ENCODE peak calls at places on chromosomes 5 and 9, in four cellular contexts. S is nucleus accumbens, Q is ecto neural progenitor cell, Z is left cardiac atrium. I is an unnamed sample.

GRCh38 chr9:89667730-89668129 is 62.9 kb downstream of the GADD45G start:
- DNase-seq in Q (no peak), Z (no peak), S (no peak), I (no peak)

GRCh38 chr5:176995122-176995490 is 11.5 kb downstream of the UIMC1 start:
- DNase-seq in Z (no peak), Q (no peak), S (no peak), I (no peak)

GRCh38 chr9:127091526-127091925 is 30.9 kb downstream of the ANGPTL2 start:
- DNase-seq in Q (no peak), Z (no peak), S (no peak), I (no peak)

GRCh38 chr5:152560508-152561137 is 155.5 kb upstream of the NMUR2 start:
- DNase-seq in Q (peak), S (peak), Z (peak), I (no peak)

GRCh38 chr9:30628915-30629564 is 1755.4 kb upstream of the ACO1 start:
- DNase-seq in S (no peak), Z (no peak), Q (no peak), I (no peak)

GRCh38 chr5:15499528-15500325 is at the start of gene FBXL7:
- DNase-seq in S (peak), Q (peak), Z (peak), I (peak)

GRCh38 chr5:124546643-124547042 is 199.8 kb downstream of the ZNF608 start:
- DNase-seq in Q (no peak), S (no peak), Z (no peak), I (no peak)

GRCh38 chr9:97053717-97054116 is 14.8 kb upstream of the CTSV start:
- DNase-seq in Q (no peak), Z (no peak), S (no peak), I (no peak)

GRCh38 chr9:69602768-69603167 is 69.4 kb downstream of the APBA1 start:
- DNase-seq in S (no peak), Q (no peak), Z (no peak), I (no peak)

GRCh38 chr5:168853972-168854371 is 274.8 kb upstream of the PANK3 start:
- DNase-seq in Z (no peak), Q (no peak), S (no peak), I (no peak)

GRCh38 chr5:179953934-179954833 is 46.5 kb upstream of the TBC1D9B start:
- DNase-seq in S (no peak), Z (no peak), Q (no peak), I (no peak)

GRCh38 chr9:130417602-130418001 is 27.2 kb upstream of the ASS1 start:
- DNase-seq in Q (no peak), S (no peak), Z (no peak), I (no peak)

GRCh38 chr5:143635146-143635752 is 176.7 kb upstream of the HMHB1 start:
- DNase-seq in S (no peak), Z (no peak), Q (no peak), I (no peak)

GRCh38 chr5:52560366-52560765 is 227.3 kb upstream of the ITGA1 start:
- DNase-seq in Q (no peak), Z (no peak), S (no peak), I (no peak)

GRCh38 chr5:32536246-32536645 is 49.1 kb upstream of the SUB1 start:
- DNase-seq in Q (no peak), S (no peak), Z (no peak), I (no peak)

GRCh38 chr9:71758785-71759184 is 9.5 kb downstream of the CEMIP2 start:
- DNase-seq in Z (no peak), S (no peak), Q (no peak), I (no peak)

GRCh38 chr9:97703437-97704326 is 6.5 kb upstream of the XPA start:
- DNase-seq in S (peak), Z (no peak), Q (no peak), I (no peak)

GRCh38 chr5:136492587-136492986 is 127.2 kb upstream of the TRPC7 start:
- DNase-seq in Q (no peak), S (no peak), Z (no peak), I (no peak)

GRCh38 chr5:109644829-109645228 is 44.9 kb upstream of the MAN2A1 start:
- DNase-seq in Q (no peak), Z (no peak), S (no peak), I (no peak)

GRCh38 chr9:98248737-98249474 is 6.5 kb downstream of the TBC1D2 start:
- DNase-seq in Z (peak), Q (no peak), S (no peak), I (no peak)

GRCh38 chr9:121447341-121447834 is 52.3 kb downstream of the GGTA1 start:
- DNase-seq in S (no peak), Z (no peak), Q (no peak), I (no peak)

GRCh38 chr5:71601222-71602026 is 14.3 kb downstream of the MCCC2 start:
- DNase-seq in Z (peak), Q (no peak), S (peak), I (peak)

GRCh38 chr5:156481741-156482140 is 154.8 kb downstream of the SGCD start:
- DNase-seq in Z (no peak), S (no peak), Q (no peak), I (no peak)